ENCODE peak calls at places on chromosomes 4 and X, in five cellular contexts. J is K562, L is PC-3, Y is GM23248, E is fibroblast of lung. G is an unnamed sample.

GRCh38 chr4:182875471-182875870 is 41.7 kb downstream of the DCTD start:
- DNase-seq in L (no peak), J (no peak), E (no peak), Y (no peak), G (no peak)

GRCh38 chr4:111854494-111855087 is 290.7 kb upstream of the FAM241A start:
- DNase-seq in E (peak), L (peak), Y (peak), J (peak), G (peak)

GRCh38 chrX:40543661-40544328 is 37.0 kb upstream of the ATP6AP2 start:
- DNase-seq in J (peak), L (peak), Y (peak), E (peak), G (peak)

GRCh38 chr4:139126898-139127297 is 50.1 kb downstream of the ELF2 start:
- DNase-seq in L (no peak), Y (no peak), E (no peak), J (no peak), G (no peak)

GRCh38 chr4:102321260-102321991 is 23.9 kb downstream of the SLC39A8 start:
- DNase-seq in E (peak), Y (peak), J (no peak), L (no peak), G (no peak)

GRCh38 chr4:184529283-184529682 is 54.9 kb upstream of the IRF2 start:
- DNase-seq in E (peak), L (peak), J (no peak), Y (no peak), G (no peak)

GRCh38 chr4:3708103-3708510 is 58.1 kb upstream of the ADRA2C start:
- DNase-seq in E (peak), J (no peak), L (no peak), Y (peak), G (peak)

GRCh38 chr4:7156273-7157139 is 35.8 kb upstream of the SORCS2 start:
- DNase-seq in L (peak), J (peak), Y (peak), E (peak), G (peak)

GRCh38 chr4:7813674-7814073 is 126.0 kb downstream of the AFAP1 start:
- DNase-seq in Y (peak), L (no peak), E (peak), J (no peak), G (peak)

GRCh38 chr4:3229328-3229727 is 19.6 kb upstream of the MSANTD1 start:
- DNase-seq in E (no peak), L (no peak), Y (no peak), J (no peak), G (no peak)

GRCh38 chrX:54540289-54540688 is 10.3 kb downstream of the GNL3L start:
- DNase-seq in J (no peak), E (peak), Y (peak), L (no peak), G (peak)

GRCh38 chr4:152771736-152772533 is 7.6 kb downstream of the TIGD4 start:
- DNase-seq in J (no peak), Y (no peak), L (no peak), E (no peak), G (no peak)

GRCh38 chr4:152773322-152773721 is 6.2 kb downstream of the TIGD4 start:
- DNase-seq in J (no peak), Y (no peak), L (no peak), E (no peak), G (no peak)

GRCh38 chr4:152776352-152776751 is 3.2 kb downstream of the TIGD4 start:
- DNase-seq in Y (no peak), J (no peak), E (no peak), L (peak), G (peak)

GRCh38 chr4:152777488-152777887 is 2.0 kb downstream of the TIGD4 start:
- DNase-seq in L (no peak), E (no peak), Y (no peak), J (no peak), G (no peak)

GRCh38 chr4:152773953-152774352 is 5.6 kb downstream of the TIGD4 start:
- DNase-seq in Y (no peak), L (no peak), E (no peak), J (no peak), G (no peak)
- H3K4me3 ChIP-seq in Y (no peak), L (no peak), E (no peak), J (no peak), G (no peak)

GRCh38 chr4:47837582-47838294 is at the start of gene CORIN:
- DNase-seq in E (no peak), Y (peak), L (peak), J (no peak), G (no peak)
- H3K9ac ChIP-seq in E (no peak), Y (peak), L (peak), J (no peak), G (peak)

GRCh38 chr4:41120297-41121217 is 93.8 kb downstream of the APBB2 start:
- DNase-seq in J (peak), Y (peak), E (peak), L (no peak), G (no peak)

GRCh38 chr4:41121906-41122305 is 92.4 kb downstream of the APBB2 start:
- DNase-seq in J (no peak), E (no peak), L (no peak), Y (no peak), G (no peak)

GRCh38 chr4:41122775-41123174 is 91.6 kb downstream of the APBB2 start:
- DNase-seq in L (no peak), Y (no peak), J (no peak), E (no peak), G (no peak)

GRCh38 chr4:41122309-41122708 is 92.0 kb downstream of the APBB2 start:
- DNase-seq in J (no peak), L (no peak), Y (no peak), E (no peak), G (no peak)

DNA sequence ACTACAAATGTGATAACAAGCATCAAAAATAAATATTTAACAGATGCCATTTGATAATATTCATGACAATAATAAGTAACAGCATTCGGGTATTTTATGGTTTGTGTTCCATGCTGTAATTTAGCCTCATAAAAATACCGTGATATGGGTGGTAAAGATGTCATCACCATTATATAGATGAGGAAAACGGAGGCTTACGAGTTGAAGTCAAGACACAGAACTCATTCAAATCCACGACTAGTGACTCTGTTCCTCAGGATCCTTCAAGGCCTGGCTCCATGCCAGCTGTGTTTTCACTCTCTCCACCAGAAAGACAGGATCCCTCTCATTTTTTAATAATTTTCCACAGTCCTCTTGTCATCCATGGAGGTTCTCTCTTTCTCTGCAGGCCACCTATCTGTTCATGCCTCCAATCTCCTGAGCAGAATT is 94.5 kb downstream of the APBB2 start:
- DNase-seq in E (no peak), L (no peak), J (no peak), Y (no peak), G (no peak)
- H3K4me3 ChIP-seq in E (no peak), L (no peak), J (no peak), Y (no peak), G (peak)

GRCh38 chr4:123505077-123505456 is 108.5 kb downstream of the SPRY1 start:
- DNase-seq in L (peak), E (peak), Y (no peak), J (no peak), G (peak)
- H3K9ac ChIP-seq in L (peak), E (no peak), Y (no peak), J (peak), G (peak)

DNA sequence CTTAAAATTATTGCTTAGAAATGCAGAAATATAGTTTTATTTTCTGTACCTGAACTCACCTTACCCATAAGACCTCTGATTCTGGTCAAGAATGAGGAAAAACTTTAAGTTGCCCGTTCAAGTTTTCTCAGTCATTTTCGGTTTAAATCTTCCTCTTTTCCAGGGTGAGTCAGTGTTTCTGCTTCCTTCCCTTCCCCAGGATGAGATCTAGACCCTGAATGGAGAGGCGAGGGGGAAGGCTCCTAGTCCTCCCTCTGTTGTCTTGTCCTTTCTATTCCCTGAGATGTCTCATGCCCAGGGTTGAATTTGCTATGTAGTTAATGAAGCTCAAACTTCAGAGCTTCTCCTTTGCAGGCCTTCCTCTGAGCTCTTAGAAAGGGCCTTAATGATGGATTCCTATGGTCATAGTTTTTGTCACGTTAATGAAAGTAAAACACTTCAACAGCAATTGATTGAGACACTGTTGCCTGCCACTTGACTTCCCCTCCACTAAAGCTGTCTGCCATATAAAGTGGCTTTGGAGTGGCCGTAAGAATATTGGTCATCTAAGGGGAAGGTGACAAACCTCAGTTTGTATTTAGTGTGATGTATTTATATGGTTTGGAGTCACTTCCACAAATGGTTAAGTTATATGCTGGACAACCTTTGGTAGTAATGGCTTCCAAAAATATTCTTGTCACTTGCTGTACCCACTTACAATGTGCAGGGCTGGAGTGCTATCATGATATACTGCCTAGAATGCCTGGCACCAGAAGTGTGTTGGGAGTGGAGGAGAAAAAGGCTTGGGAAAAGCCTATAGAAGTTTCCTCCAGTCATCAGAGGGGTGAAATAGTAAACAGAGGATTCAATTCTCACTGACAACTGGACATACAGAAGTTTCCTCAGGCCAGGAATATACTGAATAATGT is 24.3 kb upstream of the GPRIN3 start:
- DNase-seq in E (no peak), L (no peak), J (no peak), Y (no peak), G (no peak)
- H3K4me3 ChIP-seq in E (no peak), L (no peak), J (no peak), Y (no peak), G (no peak)

G was measured in adipocyte.